ENCODE peak calls at places on chromosomes 3 and 15, in eight cellular contexts. N, V, M, L, E, A, R and C are unnamed samples.

GRCh38 chr3:142863010-142863787 is 25.7 kb downstream of the PCOLCE2 start:
- DNase-seq in N (no peak), V (no peak), M (no peak), L (no peak), E (no peak), A (no peak), R (no peak), C (no peak)

GRCh38 chr15:56608993-56609392 is 124.3 kb downstream of the ZNF280D start:
- DNase-seq in N (no peak), V (no peak), M (no peak), L (no peak), E (no peak), A (no peak), R (no peak), C (no peak)

GRCh38 chr15:83206971-83207621 is 527 bp downstream of the HDGFL3 start:
- DNase-seq in N (peak; percentile 19), V (no peak), M (peak; percentile 51), L (peak; percentile 8), E (peak; percentile 39), A (no peak), R (no peak), C (no peak)

GRCh38 chr3:61612211-61612995 is 51.0 kb downstream of the PTPRG start:
- DNase-seq in N (no peak), V (no peak), M (no peak), L (no peak), E (no peak), A (peak; percentile 43), R (no peak), C (no peak)

GRCh38 chr3:193987186-193987585 is 148.8 kb upstream of the HES1 start:
- DNase-seq in N (no peak), V (no peak), M (no peak), L (no peak), E (no peak), A (no peak), R (no peak), C (no peak)

GRCh38 chr3:23748398-23749110 is 57.2 kb upstream of the UBE2E1 start:
- DNase-seq in N (no peak), V (no peak), M (no peak), L (no peak), E (no peak), A (peak; percentile 89), R (no peak), C (no peak)

GRCh38 chr3:174541708-174542107 is 317.4 kb upstream of the NAALADL2 start:
- DNase-seq in N (no peak), V (no peak), M (no peak), L (no peak), E (no peak), A (peak; percentile 51), R (no peak), C (no peak)

GRCh38 chr3:136898954-136899353 is 36.9 kb downstream of the NCK1 start:
- DNase-seq in N (no peak), V (no peak), M (no peak), L (no peak), E (no peak), A (peak; percentile 9), R (no peak), C (no peak)

GRCh38 chr3:181709537-181710279 is 2.0 kb upstream of the SOX2 start:
- DNase-seq in N (peak; percentile 77), V (peak; percentile 77), M (peak; percentile 93), L (peak; percentile 66), E (peak; percentile 87), A (peak; percentile 44), R (no peak), C (peak; percentile 60)

GRCh38 chr3:4401441-4401840 is 65.6 kb downstream of the SUMF1 start:
- DNase-seq in N (no peak), V (no peak), M (no peak), L (no peak), E (no peak), A (no peak), R (no peak), C (no peak)

GRCh38 chr3:84980011-84980410 is 21.2 kb downstream of the CADM2 start:
- DNase-seq in N (no peak), V (no peak), M (no peak), L (no peak), E (no peak), A (no peak), R (no peak), C (no peak)

GRCh38 chr15:58228708-58229107 is 90.5 kb downstream of the AQP9 start:
- DNase-seq in N (no peak), V (no peak), M (no peak), L (no peak), E (no peak), A (peak; percentile 90), R (no peak), C (no peak)

GRCh38 chr3:153979419-153980251 is 141.6 kb upstream of the ARHGEF26 start:
- DNase-seq in N (no peak), V (no peak), M (no peak), L (no peak), E (no peak), A (no peak), R (no peak), C (no peak)

GRCh38 chr3:138070006-138070405 is 45.4 kb downstream of the DZIP1L start:
- DNase-seq in N (no peak), V (no peak), M (no peak), L (no peak), E (peak; percentile 22), A (no peak), R (no peak), C (no peak)

GRCh38 chr3:65955792-65956477 is 82.8 kb downstream of the MAGI1 start:
- DNase-seq in N (peak; percentile 42), V (no peak), M (no peak), L (no peak), E (no peak), A (peak; percentile 88), R (no peak), C (no peak)

GRCh38 chr15:63501256-63502089 is 2.9 kb upstream of the USP3 start:
- DNase-seq in N (peak; percentile 83), V (peak; percentile 87), M (no peak), L (no peak), E (no peak), A (peak; percentile 97), R (no peak), C (no peak)